ENCODE peak calls at places on chromosomes 7 and 10, in five cellular contexts. One of them, this sample, is unnamed.

GRCh38 chr10:99758241-99758891 is 24.1 kb upstream of the ABCC2 start:
- DNase-seq in RWPE2: no peak
- DNase-seq in prostate gland: no peak
- DNase-seq in OCI-LY7: no peak
- DNase-seq in A549: no peak
- DNase-seq in this sample: no peak

GRCh38 chr10:49228677-49229076 is 40.5 kb upstream of the TMEM273 start:
- DNase-seq in RWPE2: no peak
- DNase-seq in prostate gland: no peak
- DNase-seq in OCI-LY7: no peak
- DNase-seq in A549: no peak
- DNase-seq in this sample: no peak

GRCh38 chr10:51789903-51790302 is 90.5 kb upstream of the CSTF2T start:
- DNase-seq in RWPE2: no peak
- DNase-seq in prostate gland: no peak
- DNase-seq in OCI-LY7: no peak
- DNase-seq in A549: no peak
- DNase-seq in this sample: no peak

GRCh38 chr10:6333086-6333485 is 130.4 kb downstream of the PFKFB3 start:
- DNase-seq in RWPE2: no peak
- DNase-seq in prostate gland: no peak
- DNase-seq in OCI-LY7: no peak
- DNase-seq in A549: no peak
- DNase-seq in this sample: no peak

GRCh38 chr10:72353963-72354355 is 760 bp downstream of the DNAJB12 start:
- DNase-seq in RWPE2: no peak
- DNase-seq in prostate gland: no peak
- DNase-seq in OCI-LY7: no peak
- DNase-seq in A549: peak; percentile 21
- DNase-seq in this sample: no peak

GRCh38 chr10:33453081-33453850 is 118.8 kb upstream of the NRP1 start:
- DNase-seq in RWPE2: no peak
- DNase-seq in prostate gland: no peak
- DNase-seq in OCI-LY7: no peak
- DNase-seq in A549: no peak
- DNase-seq in this sample: no peak

GRCh38 chr7:158740657-158741293 is 36.2 kb upstream of the NCAPG2 start:
- DNase-seq in RWPE2: no peak
- DNase-seq in prostate gland: peak; percentile 56
- DNase-seq in OCI-LY7: no peak
- DNase-seq in A549: peak; percentile 51
- DNase-seq in this sample: no peak

GRCh38 chr10:79014796-79015195 is 54.0 kb upstream of the ZMIZ1 start:
- DNase-seq in RWPE2: no peak
- DNase-seq in prostate gland: no peak
- DNase-seq in OCI-LY7: no peak
- DNase-seq in A549: no peak
- DNase-seq in this sample: no peak

GRCh38 chr7:24705481-24705954 is 51.7 kb downstream of the GSDME start:
- DNase-seq in RWPE2: no peak
- DNase-seq in prostate gland: no peak
- DNase-seq in OCI-LY7: no peak
- DNase-seq in A549: no peak
- DNase-seq in this sample: no peak

GRCh38 chr7:151715661-151716338 is 161.1 kb downstream of the PRKAG2 start:
- DNase-seq in RWPE2: no peak
- DNase-seq in prostate gland: no peak
- DNase-seq in OCI-LY7: no peak
- DNase-seq in A549: no peak
- DNase-seq in this sample: peak; percentile 46

GRCh38 chr7:151059362-151060112 is at the start of gene SLC4A2:
- DNase-seq in RWPE2: no peak
- DNase-seq in prostate gland: peak; percentile 72
- DNase-seq in OCI-LY7: peak; percentile 83
- DNase-seq in A549: peak; percentile 90
- DNase-seq in this sample: peak; percentile 83

GRCh38 chr10:61119573-61119972 is 175.6 kb upstream of the RHOBTB1 start:
- DNase-seq in RWPE2: no peak
- DNase-seq in prostate gland: no peak
- DNase-seq in OCI-LY7: no peak
- DNase-seq in A549: no peak
- DNase-seq in this sample: no peak

GRCh38 chr10:59675812-59676211 is 33.8 kb downstream of the SLC16A9 start:
- DNase-seq in RWPE2: no peak
- DNase-seq in prostate gland: no peak
- DNase-seq in OCI-LY7: peak; percentile 30
- DNase-seq in A549: no peak
- DNase-seq in this sample: no peak

GRCh38 chr10:132989476-132990415 is 47.4 kb upstream of the CFAP46 start:
- DNase-seq in RWPE2: no peak
- DNase-seq in prostate gland: no peak
- DNase-seq in OCI-LY7: no peak
- DNase-seq in A549: no peak
- DNase-seq in this sample: no peak

GRCh38 chr10:24552346-24553016 is 171.2 kb downstream of the ARHGAP21 start:
- DNase-seq in RWPE2: peak; percentile 90
- DNase-seq in prostate gland: peak; percentile 54
- DNase-seq in OCI-LY7: peak; percentile 61
- DNase-seq in A549: peak; percentile 30
- DNase-seq in this sample: peak; percentile 79

GRCh38 chr10:63930584-63930983 is 409.4 kb downstream of the REEP3 start:
- DNase-seq in RWPE2: no peak
- DNase-seq in prostate gland: no peak
- DNase-seq in OCI-LY7: no peak
- DNase-seq in A549: no peak
- DNase-seq in this sample: no peak

GRCh38 chr10:73413108-73413527 is 740 bp downstream of the ANXA7 start:
- DNase-seq in RWPE2: no peak
- DNase-seq in prostate gland: peak; percentile 35
- DNase-seq in OCI-LY7: peak; percentile 65
- DNase-seq in A549: peak; percentile 62
- DNase-seq in this sample: peak; percentile 67

GRCh38 chr7:51265066-51265907 is 51.3 kb downstream of the COBL start:
- DNase-seq in RWPE2: no peak
- DNase-seq in prostate gland: no peak
- DNase-seq in OCI-LY7: no peak
- DNase-seq in A549: no peak
- DNase-seq in this sample: peak; percentile 72

GRCh38 chr10:78758176-78758575 is 310.6 kb upstream of the ZMIZ1 start:
- DNase-seq in RWPE2: no peak
- DNase-seq in prostate gland: no peak
- DNase-seq in OCI-LY7: no peak
- DNase-seq in A549: no peak
- DNase-seq in this sample: no peak

GRCh38 chr10:100792544-100792943 is 47.2 kb downstream of the PAX2 start:
- DNase-seq in RWPE2: no peak
- DNase-seq in prostate gland: no peak
- DNase-seq in OCI-LY7: no peak
- DNase-seq in A549: no peak
- DNase-seq in this sample: no peak
- H3K4me1 ChIP-seq in RWPE2: no peaks in the 10 kb centered on the region
- H3K4me1 ChIP-seq in prostate gland: no peaks in the 10 kb centered on the region
- H3K4me1 ChIP-seq in OCI-LY7: no peaks in the 10 kb centered on the region
- H3K4me1 ChIP-seq in A549: no peaks in the 10 kb centered on the region
- H3K4me1 ChIP-seq in this sample: no peaks in the 10 kb centered on the region

GRCh38 chr7:128400566-128400965 is 9.2 kb downstream of the IMPDH1 start:
- DNase-seq in RWPE2: no peak
- DNase-seq in prostate gland: no peak
- DNase-seq in OCI-LY7: no peak
- DNase-seq in A549: no peak
- DNase-seq in this sample: no peak

GRCh38 chr7:128399991-128400390 is 9.8 kb downstream of the IMPDH1 start:
- DNase-seq in RWPE2: no peak
- DNase-seq in prostate gland: no peak
- DNase-seq in OCI-LY7: no peak
- DNase-seq in A549: no peak
- DNase-seq in this sample: no peak

GRCh38 chr7:128396357-128396756 is 13.4 kb downstream of the IMPDH1 start:
- DNase-seq in RWPE2: no peak
- DNase-seq in prostate gland: no peak
- DNase-seq in OCI-LY7: no peak
- DNase-seq in A549: no peak
- DNase-seq in this sample: no peak

GRCh38 chr7:128398016-128398840 is 11.6 kb downstream of the IMPDH1 start:
- DNase-seq in RWPE2: no peak
- DNase-seq in prostate gland: peak; percentile 42
- DNase-seq in OCI-LY7: peak; percentile 24
- DNase-seq in A549: peak; percentile 74
- DNase-seq in this sample: peak; percentile 69

GRCh38 chr7:128398841-128399135 is 11.0 kb downstream of the IMPDH1 start:
- DNase-seq in RWPE2: no peak
- DNase-seq in prostate gland: no peak
- DNase-seq in OCI-LY7: no peak
- DNase-seq in A549: no peak
- DNase-seq in this sample: no peak
- TF ChIP-seq CTCF in RWPE2: peak; percentile 50
- TF ChIP-seq CTCF in prostate gland: no peak
- TF ChIP-seq CTCF in OCI-LY7: peak; percentile 64
- TF ChIP-seq CTCF in A549: no peak
- TF ChIP-seq CTCF in this sample: no peak

GRCh38 chr7:108170251-108170650 is 40.1 kb upstream of the LAMB4 start:
- DNase-seq in RWPE2: no peak
- DNase-seq in prostate gland: no peak
- DNase-seq in OCI-LY7: no peak
- DNase-seq in A549: no peak
- DNase-seq in this sample: no peak

GRCh38 chr7:108165726-108166125 is 35.6 kb upstream of the LAMB4 start:
- DNase-seq in RWPE2: no peak
- DNase-seq in prostate gland: no peak
- DNase-seq in OCI-LY7: no peak
- DNase-seq in A549: no peak
- DNase-seq in this sample: no peak

GRCh38 chr7:108164946-108165345 is 34.8 kb upstream of the LAMB4 start:
- DNase-seq in RWPE2: no peak
- DNase-seq in prostate gland: no peak
- DNase-seq in OCI-LY7: no peak
- DNase-seq in A549: no peak
- DNase-seq in this sample: no peak

GRCh38 chr7:108166687-108167086 is 36.5 kb upstream of the LAMB4 start:
- DNase-seq in RWPE2: no peak
- DNase-seq in prostate gland: no peak
- DNase-seq in OCI-LY7: no peak
- DNase-seq in A549: no peak
- DNase-seq in this sample: no peak

GRCh38 chr7:108167460-108167859 is 37.3 kb upstream of the LAMB4 start:
- DNase-seq in RWPE2: no peak
- DNase-seq in prostate gland: no peak
- DNase-seq in OCI-LY7: no peak
- DNase-seq in A549: no peak
- DNase-seq in this sample: no peak
- H3K4me3 ChIP-seq in RWPE2: peak overlapping the region; percentile 10
- H3K4me3 ChIP-seq in prostate gland: no peak overlapping the region
- H3K4me3 ChIP-seq in OCI-LY7: no peak overlapping the region
- H3K4me3 ChIP-seq in A549: no peak overlapping the region
- H3K4me3 ChIP-seq in this sample: no peak overlapping the region

GRCh38 chr7:43639858-43640491 is 57.1 kb downstream of the STK17A start:
- DNase-seq in RWPE2: no peak
- DNase-seq in prostate gland: no peak
- DNase-seq in OCI-LY7: no peak
- DNase-seq in A549: no peak
- DNase-seq in this sample: peak; percentile 61
- H3K4me1 ChIP-seq in RWPE2: peaks cover 54% of the 10 kb centered on the region
- H3K4me1 ChIP-seq in prostate gland: no peaks in the 10 kb centered on the region
- H3K4me1 ChIP-seq in OCI-LY7: peaks cover 14% of the 10 kb centered on the region
- H3K4me1 ChIP-seq in A549: peaks cover 28% of the 10 kb centered on the region
- H3K4me1 ChIP-seq in this sample: peaks cover 13% of the 10 kb centered on the region

GRCh38 chr7:19915596-19915995 is 142.2 kb upstream of the TMEM196 start:
- DNase-seq in RWPE2: no peak
- DNase-seq in prostate gland: no peak
- DNase-seq in OCI-LY7: no peak
- DNase-seq in A549: no peak
- DNase-seq in this sample: no peak

GRCh38 chr7:19916011-19916410 is 142.6 kb upstream of the TMEM196 start:
- DNase-seq in RWPE2: no peak
- DNase-seq in prostate gland: no peak
- DNase-seq in OCI-LY7: no peak
- DNase-seq in A549: no peak
- DNase-seq in this sample: no peak

GRCh38 chr7:19920200-19920599 is 146.8 kb upstream of the TMEM196 start:
- DNase-seq in RWPE2: no peak
- DNase-seq in prostate gland: no peak
- DNase-seq in OCI-LY7: no peak
- DNase-seq in A549: no peak
- DNase-seq in this sample: no peak

GRCh38 chr7:19919156-19920085 is 146.0 kb upstream of the TMEM196 start:
- DNase-seq in RWPE2: no peak
- DNase-seq in prostate gland: no peak
- DNase-seq in OCI-LY7: no peak
- DNase-seq in A549: no peak
- DNase-seq in this sample: no peak

DNA sequence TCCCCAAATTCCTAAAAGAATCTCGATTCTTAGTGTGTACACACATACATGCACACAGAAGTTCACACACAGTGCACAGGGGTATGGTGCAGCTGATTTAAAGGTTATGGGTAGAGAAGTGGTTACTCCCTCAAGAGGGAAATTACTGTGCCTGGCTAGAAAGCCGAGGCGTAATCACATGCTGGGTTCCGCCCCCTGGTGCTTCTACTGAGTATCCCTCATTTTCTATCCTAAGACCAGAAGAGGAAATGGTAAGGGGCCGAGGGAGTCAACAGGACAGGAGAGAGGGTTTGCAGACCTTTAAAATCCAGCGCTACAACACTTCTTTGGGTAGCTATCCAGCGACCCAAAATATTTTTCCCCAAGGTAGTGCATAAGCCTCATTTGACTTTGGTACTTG is 147.3 kb upstream of the TMEM196 start:
- DNase-seq in RWPE2: no peak
- DNase-seq in prostate gland: no peak
- DNase-seq in OCI-LY7: no peak
- DNase-seq in A549: no peak
- DNase-seq in this sample: no peak
- TF ChIP-seq CTCF in RWPE2: no peak
- TF ChIP-seq CTCF in prostate gland: no peak
- TF ChIP-seq CTCF in OCI-LY7: no peak
- TF ChIP-seq CTCF in A549: no peak
- TF ChIP-seq CTCF in this sample: no peak

DNA sequence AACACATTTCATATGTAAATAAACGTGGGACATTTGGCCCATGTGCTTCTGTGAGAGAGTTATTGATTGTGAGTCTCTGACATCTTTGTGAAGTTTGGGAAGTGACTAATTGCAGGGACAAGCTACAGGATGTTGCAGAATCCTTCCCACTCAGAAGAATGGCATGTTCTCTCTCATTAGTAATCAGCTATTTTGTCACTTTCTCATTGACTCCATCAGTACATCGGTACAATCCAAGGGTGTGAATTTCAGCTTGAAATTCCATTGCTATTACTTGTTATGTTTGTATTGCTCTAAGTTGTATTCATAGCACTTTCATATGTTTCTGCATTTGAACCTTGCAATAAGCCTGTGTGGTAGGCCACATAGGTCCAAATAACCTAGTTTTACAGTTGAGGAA is 100.0 kb upstream of the KCNMA1 start:
- DNase-seq in RWPE2: no peak
- DNase-seq in prostate gland: no peak
- DNase-seq in OCI-LY7: no peak
- DNase-seq in A549: no peak
- DNase-seq in this sample: no peak
- H3K4me3 ChIP-seq in RWPE2: no peak overlapping the region
- H3K4me3 ChIP-seq in prostate gland: no peak overlapping the region
- H3K4me3 ChIP-seq in OCI-LY7: no peak overlapping the region
- H3K4me3 ChIP-seq in A549: no peak overlapping the region
- H3K4me3 ChIP-seq in this sample: no peak overlapping the region

This sample was measured in transverse colon.